ENCODE peak calls at places on chromosomes 3 and 15, in nine cellular contexts. X, J, T, A, H, W, N, R and F are unnamed samples.
A peak's percentile ranks its signal among the peaks of the same experiment; 100 is the strongest.

GRCh38 chr3:42063886-42064285 is 27.3 kb upstream of the TRAK1 start:
- DNase-seq in R (no peak), A (no peak), N (no peak), T (no peak), W (no peak), J (no peak), H (no peak), X (no peak), F (no peak)

GRCh38 chr15:68593341-68593740 is 14.5 kb downstream of the CORO2B start:
- DNase-seq in W (no peak), X (no peak), J (no peak), H (no peak), N (no peak), T (no peak), A (no peak), R (no peak), F (no peak)

GRCh38 chr3:128311441-128311844 is 155.2 kb downstream of the DNAJB8 start:
- DNase-seq in J (no peak), A (no peak), X (no peak), H (peak; percentile 47), N (no peak), R (no peak), T (no peak), W (no peak), F (no peak)

GRCh38 chr15:75663931-75664421 is 16.3 kb downstream of the SNX33 start:
- DNase-seq in N (peak; percentile 68), H (no peak), R (no peak), X (no peak), W (no peak), A (no peak), T (peak; percentile 67), J (peak; percentile 51), F (no peak)

GRCh38 chr3:37537914-37538691 is 323.6 kb upstream of the CTDSPL start:
- DNase-seq in J (peak; percentile 22), N (no peak), A (peak; percentile 66), T (no peak), R (no peak), X (no peak), W (no peak), H (no peak), F (no peak)

GRCh38 chr3:128549283-128550112 is 56.5 kb upstream of the GATA2 start:
- DNase-seq in A (peak; percentile 60), R (no peak), X (peak; percentile 85), T (no peak), W (no peak), H (peak; percentile 62), J (peak; percentile 79), N (peak; percentile 29), F (no peak)

GRCh38 chr15:82663186-82663600 is 16.0 kb upstream of the CPEB1 start:
- DNase-seq in R (no peak), H (peak; percentile 67), A (peak; percentile 68), N (peak; percentile 49), X (no peak), J (peak; percentile 75), T (peak; percentile 25), W (peak; percentile 19), F (peak; percentile 76)

GRCh38 chr3:112327371-112327951 is 5.5 kb upstream of the CD200 start:
- DNase-seq in X (no peak), T (no peak), R (peak; percentile 18), H (peak; percentile 23), A (no peak), N (no peak), W (no peak), J (peak; percentile 75), F (no peak)

GRCh38 chr3:123692041-123692440 is 107.2 kb upstream of the HACD2 start:
- DNase-seq in R (no peak), J (no peak), X (no peak), A (no peak), N (no peak), W (no peak), T (no peak), H (no peak), F (no peak)

GRCh38 chr3:178802259-178802658 is 266.0 kb downstream of the KCNMB2 start:
- DNase-seq in T (no peak), N (no peak), X (no peak), R (no peak), A (no peak), H (no peak), J (no peak), W (no peak), F (no peak)

GRCh38 chr3:109863701-109864100 is 526.4 kb upstream of the DPPA4 start:
- DNase-seq in A (no peak), R (no peak), N (no peak), T (no peak), J (no peak), H (no peak), W (no peak), X (no peak), F (no peak)

GRCh38 chr15:68794869-68795268 is 25.8 kb downstream of the ANP32A start:
- DNase-seq in R (no peak), A (no peak), X (no peak), N (no peak), T (no peak), J (no peak), W (no peak), H (no peak), F (no peak)

GRCh38 chr15:51348688-51349087 is 7.2 kb downstream of the GLDN start:
- DNase-seq in T (no peak), J (no peak), W (no peak), N (no peak), X (no peak), A (no peak), R (no peak), H (no peak), F (no peak)

GRCh38 chr3:1118074-1118473 is 25.2 kb downstream of the CNTN6 start:
- DNase-seq in H (peak; percentile 74), T (no peak), R (peak; percentile 18), X (no peak), N (no peak), W (no peak), A (no peak), J (peak; percentile 76), F (no peak)

GRCh38 chr3:126342991-126343661 is 14.1 kb downstream of the KLF15 start:
- DNase-seq in J (no peak), T (peak; percentile 6), R (no peak), X (no peak), H (no peak), A (peak; percentile 82), N (peak; percentile 21), W (no peak), F (peak; percentile 51)

GRCh38 chr3:177516130-177517011 is 319.1 kb upstream of the TBL1XR1 start:
- DNase-seq in R (no peak), J (no peak), W (no peak), A (peak; percentile 76), T (no peak), H (peak; percentile 57), X (no peak), N (no peak), F (peak; percentile 72)

GRCh38 chr3:177196473-177197040 is 725 bp downstream of the TBL1XR1 start:
- DNase-seq in H (peak; percentile 29), X (no peak), R (no peak), J (peak; percentile 49), T (peak; percentile 44), A (peak; percentile 50), W (peak; percentile 30), N (peak; percentile 35), F (peak; percentile 51)

GRCh38 chr3:126852536-126852935 is 130.4 kb upstream of the PLXNA1 start:
- DNase-seq in A (no peak), W (no peak), H (no peak), N (no peak), J (no peak), X (no peak), R (no peak), T (no peak), F (no peak)

GRCh38 chr15:59953392-59953883 is 50.7 kb upstream of the FOXB1 start:
- DNase-seq in X (no peak), A (no peak), T (peak; percentile 9), W (no peak), J (peak; percentile 7), H (no peak), R (peak; percentile 2), N (no peak), F (no peak)

GRCh38 chr3:195893121-195893449 is 15.3 kb downstream of the TNK2 start:
- DNase-seq in H (no peak), A (peak; percentile 52), X (peak; percentile 89), N (no peak), R (no peak), W (no peak), T (no peak), J (no peak), F (no peak)

GRCh38 chr3:108818404-108818803 is 4.2 kb upstream of the TRAT1 start:
- DNase-seq in N (peak; percentile 28), T (peak; percentile 47), W (peak; percentile 42), A (no peak), R (no peak), J (peak; percentile 64), H (no peak), X (no peak), F (peak; percentile 15)

GRCh38 chr3:16890605-16891333 is 6.0 kb downstream of the PLCL2 start:
- DNase-seq in X (no peak), R (no peak), A (no peak), J (no peak), W (no peak), N (no peak), H (no peak), T (no peak), F (no peak)

GRCh38 chr15:63134245-63134644 is 12.6 kb downstream of the LACTB start:
- DNase-seq in A (no peak), X (no peak), J (no peak), N (no peak), R (no peak), W (no peak), H (no peak), T (no peak), F (no peak)
- H3K27ac ChIP-seq in A (no peak overlapping the region), X (peak overlapping the region; percentile 67), J (no peak overlapping the region), N (no peak overlapping the region), R (peak overlapping the region; percentile 93), W (no peak overlapping the region), H (peak overlapping the region; percentile 53), T (no peak overlapping the region), F (no peak overlapping the region)

GRCh38 chr15:64430000-64430735 is 30.2 kb upstream of the ZNF609 start:
- DNase-seq in W (peak; percentile 22), X (no peak), T (peak; percentile 19), H (peak; percentile 23), N (no peak), R (peak; percentile 10), J (peak; percentile 37), A (peak; percentile 48), F (peak; percentile 67)
- H3K27ac ChIP-seq in W (peak overlapping the region; percentile 49), X (no peak overlapping the region), T (peak overlapping the region; percentile 14), H (no peak overlapping the region), N (no peak overlapping the region), R (no peak overlapping the region), J (peak overlapping the region; percentile 43), A (no peak overlapping the region), F (peak overlapping the region; percentile 42)

DNA sequence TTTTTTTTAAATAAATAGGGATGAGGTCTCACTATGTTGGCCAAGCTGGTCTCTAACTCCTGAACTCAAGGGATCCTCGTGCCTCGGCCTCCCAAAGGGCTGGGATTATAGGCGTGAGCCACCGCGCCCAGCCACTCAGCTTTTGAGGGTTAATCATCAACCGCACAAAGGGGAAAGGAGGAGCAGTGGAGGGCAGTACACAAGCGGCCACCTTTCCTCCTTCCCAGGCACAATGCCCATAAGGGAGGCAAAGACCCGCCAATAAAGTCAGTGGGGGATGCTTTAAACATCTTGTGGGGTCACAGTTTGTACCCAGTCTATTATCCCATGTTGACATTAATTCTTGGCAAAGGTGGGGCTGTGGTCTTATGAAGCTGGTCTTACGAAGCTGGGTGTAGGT is 32.4 kb downstream of the EHD4 start:
- DNase-seq in H (no peak), J (no peak), X (no peak), T (no peak), N (no peak), R (no peak), W (no peak), A (no peak), F (no peak)
- H3K27ac ChIP-seq in H (no peak overlapping the region), J (peak overlapping the region; percentile 42), X (no peak overlapping the region), T (no peak overlapping the region), N (no peak overlapping the region), R (peak overlapping the region; percentile 92), W (no peak overlapping the region), A (no peak overlapping the region), F (no peak overlapping the region)

GRCh38 chr15:87942316-87942715 is 314.2 kb downstream of the NTRK3 start:
- DNase-seq in W (no peak), X (no peak), A (no peak), N (no peak), T (no peak), J (no peak), R (no peak), H (no peak), F (no peak)
- H3K27ac ChIP-seq in W (no peak overlapping the region), X (no peak overlapping the region), A (no peak overlapping the region), N (no peak overlapping the region), T (no peak overlapping the region), J (no peak overlapping the region), R (no peak overlapping the region), H (no peak overlapping the region), F (no peak overlapping the region)